ENCODE peak calls at places on chromosome 7, in six cellular contexts. One of them, this sample, is unnamed.

GRCh38 chr7:158541330-158542010 is 46.2 kb downstream of the PTPRN2 start:
- DNase-seq in spleen: peak; percentile 89
- DNase-seq in psoas muscle: no peak
- DNase-seq in dorsolateral prefrontal cortex: peak; percentile 61
- DNase-seq in GM12878: no peak
- DNase-seq in mucosa of descending colon: no peak
- DNase-seq in this sample: no peak

GRCh38 chr7:101626069-101626671 is 2.9 kb downstream of the MYL10 start:
- DNase-seq in spleen: no peak
- DNase-seq in psoas muscle: no peak
- DNase-seq in dorsolateral prefrontal cortex: no peak
- DNase-seq in GM12878: no peak
- DNase-seq in mucosa of descending colon: no peak
- DNase-seq in this sample: no peak

GRCh38 chr7:101172005-101172853 is 6.9 kb upstream of the VGF start:
- DNase-seq in spleen: no peak
- DNase-seq in psoas muscle: no peak
- DNase-seq in dorsolateral prefrontal cortex: no peak
- DNase-seq in GM12878: no peak
- DNase-seq in mucosa of descending colon: no peak
- DNase-seq in this sample: no peak

GRCh38 chr7:134772401-134772800 is 7.0 kb upstream of the CALD1 start:
- DNase-seq in spleen: no peak
- DNase-seq in psoas muscle: no peak
- DNase-seq in dorsolateral prefrontal cortex: no peak
- DNase-seq in GM12878: no peak
- DNase-seq in mucosa of descending colon: no peak
- DNase-seq in this sample: no peak

GRCh38 chr7:20310963-20311742 is 19.5 kb upstream of the ITGB8 start:
- DNase-seq in spleen: no peak
- DNase-seq in psoas muscle: no peak
- DNase-seq in dorsolateral prefrontal cortex: no peak
- DNase-seq in GM12878: peak; percentile 61
- DNase-seq in mucosa of descending colon: no peak
- DNase-seq in this sample: no peak

GRCh38 chr7:158847451-158847866 is 8.9 kb upstream of the DYNC2I1 start:
- DNase-seq in spleen: no peak
- DNase-seq in psoas muscle: no peak
- DNase-seq in dorsolateral prefrontal cortex: no peak
- DNase-seq in GM12878: no peak
- DNase-seq in mucosa of descending colon: no peak
- DNase-seq in this sample: no peak

GRCh38 chr7:127961787-127962463 is 69.3 kb downstream of the LRRC4 start:
- DNase-seq in spleen: no peak
- DNase-seq in psoas muscle: no peak
- DNase-seq in dorsolateral prefrontal cortex: no peak
- DNase-seq in GM12878: no peak
- DNase-seq in mucosa of descending colon: no peak
- DNase-seq in this sample: no peak

GRCh38 chr7:31114593-31115343 is 62.7 kb downstream of the ADCYAP1R1 start:
- DNase-seq in spleen: no peak
- DNase-seq in psoas muscle: no peak
- DNase-seq in dorsolateral prefrontal cortex: no peak
- DNase-seq in GM12878: no peak
- DNase-seq in mucosa of descending colon: no peak
- DNase-seq in this sample: no peak

GRCh38 chr7:23967949-23968599 is 258.1 kb downstream of the STK31 start:
- DNase-seq in spleen: no peak
- DNase-seq in psoas muscle: no peak
- DNase-seq in dorsolateral prefrontal cortex: no peak
- DNase-seq in GM12878: no peak
- DNase-seq in mucosa of descending colon: no peak
- DNase-seq in this sample: peak; percentile 19

GRCh38 chr7:4479367-4480039 is 202.6 kb upstream of the FOXK1 start:
- DNase-seq in spleen: no peak
- DNase-seq in psoas muscle: peak; percentile 23
- DNase-seq in dorsolateral prefrontal cortex: no peak
- DNase-seq in GM12878: no peak
- DNase-seq in mucosa of descending colon: no peak
- DNase-seq in this sample: peak; percentile 30

GRCh38 chr7:151080522-151081169 is at the start of gene FASTK:
- DNase-seq in spleen: peak; percentile 99
- DNase-seq in psoas muscle: peak; percentile 91
- DNase-seq in dorsolateral prefrontal cortex: peak; percentile 94
- DNase-seq in GM12878: no peak
- DNase-seq in mucosa of descending colon: peak; percentile 93
- DNase-seq in this sample: peak; percentile 99

GRCh38 chr7:44310221-44310848 is 15.1 kb downstream of the CAMK2B start:
- DNase-seq in spleen: peak; percentile 60
- DNase-seq in psoas muscle: no peak
- DNase-seq in dorsolateral prefrontal cortex: no peak
- DNase-seq in GM12878: no peak
- DNase-seq in mucosa of descending colon: no peak
- DNase-seq in this sample: no peak

GRCh38 chr7:22942191-22942590 is 71.7 kb downstream of the HYCC1 start:
- DNase-seq in spleen: no peak
- DNase-seq in psoas muscle: no peak
- DNase-seq in dorsolateral prefrontal cortex: no peak
- DNase-seq in GM12878: no peak
- DNase-seq in mucosa of descending colon: no peak
- DNase-seq in this sample: no peak

GRCh38 chr7:143510854-143511592 is 33.4 kb downstream of the TAS2R41 start:
- DNase-seq in spleen: no peak
- DNase-seq in psoas muscle: no peak
- DNase-seq in dorsolateral prefrontal cortex: no peak
- DNase-seq in GM12878: no peak
- DNase-seq in mucosa of descending colon: peak; percentile 31
- DNase-seq in this sample: no peak

GRCh38 chr7:99090811-99091582 is 52.9 kb downstream of the SMURF1 start:
- DNase-seq in spleen: no peak
- DNase-seq in psoas muscle: no peak
- DNase-seq in dorsolateral prefrontal cortex: no peak
- DNase-seq in GM12878: no peak
- DNase-seq in mucosa of descending colon: no peak
- DNase-seq in this sample: no peak

GRCh38 chr7:2209146-2209960 is 23.4 kb downstream of the MAD1L1 start:
- DNase-seq in spleen: peak; percentile 87
- DNase-seq in psoas muscle: peak; percentile 75
- DNase-seq in dorsolateral prefrontal cortex: peak; percentile 85
- DNase-seq in GM12878: peak; percentile 32
- DNase-seq in mucosa of descending colon: peak; percentile 68
- DNase-seq in this sample: peak; percentile 86

GRCh38 chr7:133023370-133024075 is 58.4 kb downstream of the CHCHD3 start:
- DNase-seq in spleen: no peak
- DNase-seq in psoas muscle: no peak
- DNase-seq in dorsolateral prefrontal cortex: no peak
- DNase-seq in GM12878: no peak
- DNase-seq in mucosa of descending colon: no peak
- DNase-seq in this sample: no peak

DNA sequence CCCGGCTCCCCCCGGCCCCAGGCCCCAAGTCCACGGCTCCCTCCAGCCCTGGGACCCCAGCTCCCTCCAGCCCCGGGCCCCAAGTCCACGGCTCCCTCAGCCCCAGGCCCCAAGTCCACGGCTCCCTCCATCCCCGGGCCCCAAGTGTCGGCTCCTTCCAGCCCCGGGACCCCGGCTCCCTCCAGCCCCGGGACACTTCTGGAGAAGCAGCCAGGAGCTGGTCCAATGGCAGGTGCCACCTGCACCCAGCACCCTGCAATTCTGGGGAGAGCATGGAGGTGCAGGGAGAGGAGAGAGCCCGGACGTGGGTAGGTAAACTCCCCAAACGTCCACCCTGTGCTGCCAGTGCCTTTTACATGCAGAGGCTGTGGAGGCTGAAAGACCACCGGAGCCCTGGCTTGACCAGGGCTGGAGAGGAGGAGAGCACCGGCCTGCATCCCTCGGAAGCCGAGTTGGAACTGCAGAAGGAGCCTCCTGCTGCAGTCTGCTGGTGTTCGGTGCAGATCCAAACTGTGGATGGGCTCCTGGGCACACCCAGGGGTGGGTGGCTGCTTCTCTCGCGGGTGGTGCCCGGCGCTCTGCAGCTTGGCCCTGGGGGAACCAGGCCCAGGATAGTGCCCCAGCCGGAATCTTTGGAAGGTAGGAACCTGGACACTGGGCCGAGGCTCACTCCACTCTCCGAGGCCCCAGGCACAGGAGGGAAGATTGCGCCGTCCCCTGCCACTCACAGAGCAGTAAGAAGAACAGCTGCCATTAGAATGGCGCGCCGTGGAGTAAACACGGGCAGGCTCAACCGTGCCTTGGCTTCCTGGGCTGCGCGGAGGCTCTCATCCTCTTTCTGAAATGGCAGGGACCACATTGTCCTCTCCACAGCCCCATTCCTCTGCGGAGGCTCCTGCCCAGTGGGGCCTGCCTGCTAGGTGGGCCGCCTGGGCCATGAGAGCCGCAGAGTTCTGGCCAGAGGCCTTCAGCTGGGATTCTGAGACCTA is 14.7 kb downstream of the SHH start:
- DNase-seq in spleen: no peak
- DNase-seq in psoas muscle: no peak
- DNase-seq in dorsolateral prefrontal cortex: no peak
- DNase-seq in GM12878: no peak
- DNase-seq in mucosa of descending colon: no peak
- DNase-seq in this sample: no peak
- TF ChIP-seq CTCF in spleen: no peak
- TF ChIP-seq CTCF in psoas muscle: no peak
- TF ChIP-seq CTCF in dorsolateral prefrontal cortex: no peak
- TF ChIP-seq CTCF in GM12878: no peak
- TF ChIP-seq CTCF in mucosa of descending colon: no peak
- TF ChIP-seq CTCF in this sample: no peak

GRCh38 chr7:135958173-135958572 is 19.0 kb downstream of the MTPN start:
- DNase-seq in spleen: no peak
- DNase-seq in psoas muscle: no peak
- DNase-seq in dorsolateral prefrontal cortex: no peak
- DNase-seq in GM12878: no peak
- DNase-seq in mucosa of descending colon: no peak
- DNase-seq in this sample: no peak

GRCh38 chr7:135957627-135958026 is 19.5 kb downstream of the MTPN start:
- DNase-seq in spleen: no peak
- DNase-seq in psoas muscle: no peak
- DNase-seq in dorsolateral prefrontal cortex: no peak
- DNase-seq in GM12878: no peak
- DNase-seq in mucosa of descending colon: no peak
- DNase-seq in this sample: no peak

GRCh38 chr7:135959655-135960363 is 17.4 kb downstream of the MTPN start:
- DNase-seq in spleen: no peak
- DNase-seq in psoas muscle: no peak
- DNase-seq in dorsolateral prefrontal cortex: no peak
- DNase-seq in GM12878: no peak
- DNase-seq in mucosa of descending colon: no peak
- DNase-seq in this sample: no peak

GRCh38 chr7:135960709-135961451 is 16.3 kb downstream of the MTPN start:
- DNase-seq in spleen: no peak
- DNase-seq in psoas muscle: no peak
- DNase-seq in dorsolateral prefrontal cortex: no peak
- DNase-seq in GM12878: no peak
- DNase-seq in mucosa of descending colon: no peak
- DNase-seq in this sample: no peak

DNA sequence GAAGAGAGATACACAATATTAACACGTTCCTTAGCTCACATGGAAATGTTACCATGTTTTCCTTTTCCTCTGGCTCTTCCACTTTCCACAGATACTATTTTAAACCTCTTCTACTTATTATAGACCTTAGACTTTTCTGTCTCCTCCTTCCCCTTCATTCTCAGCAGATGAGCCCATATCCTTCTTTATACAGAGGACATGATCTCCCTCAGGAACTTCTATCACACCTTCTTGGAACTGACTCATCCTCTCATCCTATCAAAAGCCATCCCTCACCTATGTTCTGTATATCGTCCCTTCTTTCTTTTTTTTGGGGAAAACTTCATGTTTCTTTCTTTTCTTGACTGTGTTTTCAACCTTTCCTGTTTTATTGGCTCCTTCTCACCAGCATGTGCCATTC is 20.8 kb downstream of the MTPN start:
- DNase-seq in spleen: no peak
- DNase-seq in psoas muscle: no peak
- DNase-seq in dorsolateral prefrontal cortex: no peak
- DNase-seq in GM12878: no peak
- DNase-seq in mucosa of descending colon: no peak
- DNase-seq in this sample: no peak
- TF ChIP-seq CTCF in spleen: no peak
- TF ChIP-seq CTCF in psoas muscle: no peak
- TF ChIP-seq CTCF in dorsolateral prefrontal cortex: no peak
- TF ChIP-seq CTCF in GM12878: no peak
- TF ChIP-seq CTCF in mucosa of descending colon: no peak
- TF ChIP-seq CTCF in this sample: no peak

DNA sequence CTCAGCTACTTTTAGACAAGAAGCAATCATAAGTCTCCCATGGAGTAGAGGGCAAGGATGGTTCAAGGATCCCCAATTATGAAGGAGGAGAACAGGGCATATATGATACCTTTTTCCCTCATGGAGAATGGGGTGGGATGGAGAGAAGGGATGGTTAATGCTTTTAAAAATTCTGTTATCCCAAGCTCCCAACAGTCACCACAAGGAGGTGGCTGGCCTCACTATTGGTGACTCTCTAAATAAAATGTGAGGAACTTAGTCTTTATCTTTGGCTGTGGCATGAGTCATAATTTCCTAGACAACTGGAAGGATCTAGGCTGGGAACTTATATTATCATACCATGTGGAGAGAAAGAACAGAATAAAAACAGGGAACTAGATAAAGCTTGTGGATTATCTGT is 297.0 kb downstream of the PHTF2 start:
- DNase-seq in spleen: no peak
- DNase-seq in psoas muscle: no peak
- DNase-seq in dorsolateral prefrontal cortex: no peak
- DNase-seq in GM12878: no peak
- DNase-seq in mucosa of descending colon: no peak
- DNase-seq in this sample: no peak
- TF ChIP-seq CTCF in spleen: no peak
- TF ChIP-seq CTCF in psoas muscle: no peak
- TF ChIP-seq CTCF in dorsolateral prefrontal cortex: no peak
- TF ChIP-seq CTCF in GM12878: no peak
- TF ChIP-seq CTCF in mucosa of descending colon: no peak
- TF ChIP-seq CTCF in this sample: no peak

DNA sequence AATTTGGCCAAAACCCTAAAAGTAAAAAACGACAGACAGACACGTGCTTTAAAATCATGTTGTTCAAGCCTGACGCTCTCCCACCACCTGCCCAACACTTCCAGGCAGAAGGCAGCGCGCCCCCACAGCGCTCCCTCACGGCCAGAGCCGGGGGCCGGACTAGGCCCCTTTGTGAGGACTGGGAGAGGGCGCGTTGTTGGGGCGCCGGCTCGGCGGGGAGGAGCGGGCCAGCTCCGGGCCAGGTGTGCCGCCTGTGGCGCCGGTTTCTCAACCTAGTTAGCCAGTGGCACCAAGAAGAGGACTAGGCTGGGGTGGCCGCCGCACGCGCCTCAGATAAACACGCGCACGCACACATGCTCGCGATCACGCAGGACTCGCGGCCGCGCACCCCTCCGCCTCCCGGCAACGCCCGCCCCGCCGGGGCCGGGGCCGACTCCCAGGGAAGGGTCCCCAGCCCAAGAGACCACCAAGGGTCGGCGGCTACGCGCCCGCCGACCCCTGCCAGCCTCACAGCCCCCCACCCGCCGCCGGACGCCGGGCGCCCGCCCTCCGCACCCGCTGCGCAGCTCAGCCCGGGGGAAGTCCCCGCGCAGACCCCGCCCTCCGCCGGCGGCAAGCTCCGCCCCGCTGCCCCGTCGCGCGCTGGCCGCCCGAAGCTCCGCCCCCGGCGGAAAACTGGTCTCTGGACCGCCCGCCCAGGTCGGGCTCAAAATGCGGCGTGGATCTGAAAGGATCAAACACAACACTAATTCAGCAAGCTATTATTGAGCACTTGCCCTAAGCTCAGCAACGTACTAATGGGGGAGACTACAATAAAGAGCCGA is at the start of gene IMMP2L:
- DNase-seq in spleen: peak; percentile 97
- DNase-seq in psoas muscle: peak; percentile 90
- DNase-seq in dorsolateral prefrontal cortex: peak; percentile 87
- DNase-seq in GM12878: peak; percentile 46
- DNase-seq in mucosa of descending colon: peak; percentile 97
- DNase-seq in this sample: peak; percentile 94
- TF ChIP-seq CTCF in spleen: peak; percentile 48
- TF ChIP-seq CTCF in psoas muscle: peak; percentile 38
- TF ChIP-seq CTCF in dorsolateral prefrontal cortex: peak; percentile 37
- TF ChIP-seq CTCF in GM12878: peak; percentile 41
- TF ChIP-seq CTCF in mucosa of descending colon: no peak
- TF ChIP-seq CTCF in this sample: peak; percentile 61

This sample was measured in GM13977.